ENCODE peak calls at places on chromosomes 4 and X, in ten cellular contexts. J is GM23248, I is ovary, P is HepG2, L is IMR-90, X is heart left ventricle, S is AG04450, F is SK-N-SH, H is dorsolateral prefrontal cortex, Z is right lobe of liver. E is an unnamed sample.

GRCh38 chrX:115054876-115055275 is 37.5 kb upstream of the IL13RA2 start:
- DNase-seq in J (no peak), I (no peak), P (no peak), L (no peak), X (no peak), S (no peak), F (no peak), H (no peak), Z (no peak), E (no peak)

GRCh38 chr4:154559141-154559841 is 3.5 kb upstream of the FGB start:
- DNase-seq in J (peak), I (no peak), P (peak), L (peak), X (no peak), S (no peak), F (peak), H (no peak), Z (no peak), E (no peak)

GRCh38 chr4:121662225-121662624 is 34.6 kb downstream of the ANXA5 start:
- DNase-seq in J (no peak), I (no peak), P (no peak), L (no peak), X (no peak), S (no peak), F (no peak), H (no peak), Z (no peak), E (no peak)

GRCh38 chr4:140213736-140214135 is 59.8 kb upstream of the MAML3 start:
- DNase-seq in J (peak), I (no peak), P (no peak), L (peak), X (no peak), S (no peak), F (no peak), H (no peak), Z (no peak), E (no peak)

GRCh38 chr4:143071351-143071750 is 113.4 kb upstream of the USP38 start:
- DNase-seq in J (no peak), I (no peak), P (no peak), L (no peak), X (no peak), S (no peak), F (no peak), H (no peak), Z (no peak), E (no peak)

GRCh38 chr4:183398298-183399129 is 45.9 kb upstream of the CDKN2AIP start:
- DNase-seq in J (peak), I (peak), P (peak), L (peak), X (peak), S (peak), F (peak), H (peak), Z (peak), E (peak)

GRCh38 chr4:83830138-83830537 is 294.2 kb downstream of the GPAT3 start:
- DNase-seq in J (no peak), I (no peak), P (no peak), L (no peak), X (no peak), S (no peak), F (no peak), H (no peak), Z (no peak), E (no peak)

GRCh38 chrX:74613350-74614192 is 853 bp downstream of the RLIM start:
- DNase-seq in J (peak), I (no peak), P (peak), L (peak), X (no peak), S (no peak), F (peak), H (no peak), Z (no peak), E (no peak)

GRCh38 chrX:101232316-101232715 is 12.7 kb downstream of the DRP2 start:
- DNase-seq in J (peak), I (no peak), P (no peak), L (peak), X (no peak), S (no peak), F (no peak), H (no peak), Z (no peak), E (no peak)

GRCh38 chr4:86497980-86498379 is 96.1 kb upstream of the PTPN13 start:
- DNase-seq in J (peak), I (no peak), P (no peak), L (no peak), X (no peak), S (no peak), F (no peak), H (no peak), Z (no peak), E (no peak)

GRCh38 chr4:139367421-139368090 is 65.3 kb upstream of the NDUFC1 start:
- DNase-seq in J (peak), I (no peak), P (no peak), L (peak), X (no peak), S (peak), F (no peak), H (no peak), Z (no peak), E (no peak)

DNA sequence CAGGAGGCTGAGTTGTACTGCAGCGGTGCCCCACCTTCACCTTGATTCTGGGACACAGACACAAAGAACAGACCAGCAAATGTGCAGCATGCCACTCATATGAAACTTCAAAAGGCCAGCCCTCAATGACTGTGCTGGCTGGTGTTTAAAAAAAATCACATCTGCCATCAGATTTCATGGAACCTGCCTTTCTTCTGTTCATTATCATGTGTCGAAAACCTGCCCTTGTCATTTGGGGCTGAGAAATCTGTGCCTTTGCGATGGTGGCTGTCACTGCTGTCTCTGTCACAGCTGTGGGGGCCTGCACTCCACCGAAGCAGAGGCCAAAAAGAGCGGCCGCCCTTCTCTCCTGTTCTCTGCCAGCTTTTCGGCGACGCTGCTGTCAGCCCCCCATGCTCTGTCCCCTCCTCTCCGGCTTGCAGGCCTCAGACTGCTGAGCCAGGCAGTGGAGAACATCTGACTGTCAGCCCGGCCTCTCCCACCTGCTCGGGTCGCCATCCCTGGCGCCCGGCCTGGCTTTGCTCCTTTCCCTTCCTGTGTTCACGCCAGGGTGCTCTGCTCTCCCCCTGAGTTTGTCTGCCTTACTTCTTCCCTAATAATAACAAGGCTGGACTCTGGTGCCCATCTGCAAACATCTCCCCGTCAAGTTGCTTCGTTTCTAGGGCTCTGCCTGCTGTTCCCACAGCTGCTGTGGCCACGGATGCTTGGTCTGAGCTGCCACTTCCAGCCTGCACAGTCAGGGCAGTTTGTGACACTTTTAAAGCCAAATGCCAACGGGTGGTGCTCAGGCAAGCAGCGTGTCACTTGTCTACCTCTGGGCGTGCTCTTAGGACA is 355.2 kb downstream of the UNC5C start:
- DNase-seq in J (no peak), I (no peak), P (no peak), L (no peak), X (no peak), S (no peak), F (peak), H (peak), Z (no peak), E (no peak)
- H3K4me3 ChIP-seq in J (no peak), I (no peak), P (no peak), L (no peak), X (no peak), S (no peak), F (no peak), H (no peak), Z (no peak), E (no peak)

GRCh38 chr4:123569541-123569940 is 172.9 kb downstream of the SPRY1 start:
- DNase-seq in J (no peak), I (no peak), P (no peak), L (no peak), X (no peak), S (no peak), F (no peak), H (no peak), Z (no peak), E (no peak)
- H3K27ac ChIP-seq in J (no peak), I (no peak), P (no peak), L (no peak), X (no peak), S (no peak), F (no peak), H (no peak), Z (no peak), E (no peak)

GRCh38 chr4:108690738-108691137 is 40.3 kb downstream of the OSTC start:
- DNase-seq in J (peak), I (no peak), P (no peak), L (no peak), X (no peak), S (no peak), F (no peak), H (no peak), Z (no peak), E (no peak)
- H3K4me3 ChIP-seq in J (no peak), I (no peak), P (no peak), L (no peak), X (no peak), S (no peak), F (no peak), H (no peak), Z (no peak), E (no peak)

DNA sequence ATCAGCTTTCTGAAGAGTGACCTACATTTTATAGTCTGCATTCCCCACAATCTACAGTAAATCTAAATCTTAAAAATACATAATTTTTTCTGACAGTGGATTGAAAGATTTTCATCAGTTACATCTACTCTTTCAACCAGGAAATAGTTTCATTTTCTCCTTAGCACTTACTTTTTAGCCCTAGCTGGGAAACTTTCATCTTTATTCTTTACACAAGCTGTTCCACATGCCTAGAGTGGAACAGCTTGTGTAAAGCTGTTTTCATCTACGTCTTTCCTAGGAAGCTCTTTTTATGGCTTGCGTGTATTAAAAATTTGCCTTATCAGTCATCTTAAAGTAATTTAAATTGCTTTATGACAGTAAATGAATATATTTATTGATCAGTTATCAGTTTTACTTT is 40.5 kb downstream of the RBPJ start:
- DNase-seq in J (no peak), I (no peak), P (no peak), L (no peak), X (no peak), S (no peak), F (no peak), H (no peak), Z (no peak), E (no peak)
- H3K27ac ChIP-seq in J (no peak), I (no peak), P (no peak), L (no peak), X (no peak), S (no peak), F (peak), H (peak), Z (no peak), E (no peak)

GRCh38 chr4:189436207-189436606 is 504.5 kb upstream of the FRG1 start:
- DNase-seq in J (peak), I (no peak), P (peak), L (no peak), X (no peak), S (no peak), F (peak), H (no peak), Z (no peak), E (no peak)
- H3K4me3 ChIP-seq in J (no peak), I (no peak), P (no peak), L (no peak), X (no peak), S (no peak), F (no peak), H (no peak), Z (no peak), E (no peak)

DNA sequence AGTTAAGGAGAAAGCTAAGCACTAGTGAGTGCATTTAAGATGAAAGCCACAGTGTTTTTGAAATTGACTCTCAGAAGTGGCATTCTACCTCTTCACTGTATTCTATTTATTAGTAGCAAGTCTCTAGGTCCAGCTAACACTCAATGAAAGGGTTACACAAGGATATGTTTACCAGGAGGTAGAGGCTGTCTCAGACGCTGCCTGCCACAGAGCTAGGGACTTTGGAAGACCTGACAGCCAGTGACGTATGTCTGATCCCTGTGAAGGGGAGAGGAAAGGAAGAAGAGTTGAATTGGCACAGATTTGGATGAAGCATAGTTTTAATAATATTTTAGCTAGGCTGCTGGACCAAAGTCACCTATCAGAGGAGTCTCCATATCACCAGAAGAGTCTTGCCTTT is 36.5 kb upstream of the KLHL2 start:
- DNase-seq in J (no peak), I (no peak), P (no peak), L (no peak), X (no peak), S (no peak), F (no peak), H (no peak), Z (no peak), E (no peak)
- H3K27ac ChIP-seq in J (no peak), I (no peak), P (no peak), L (no peak), X (no peak), S (no peak), F (no peak), H (no peak), Z (no peak), E (no peak)

DNA sequence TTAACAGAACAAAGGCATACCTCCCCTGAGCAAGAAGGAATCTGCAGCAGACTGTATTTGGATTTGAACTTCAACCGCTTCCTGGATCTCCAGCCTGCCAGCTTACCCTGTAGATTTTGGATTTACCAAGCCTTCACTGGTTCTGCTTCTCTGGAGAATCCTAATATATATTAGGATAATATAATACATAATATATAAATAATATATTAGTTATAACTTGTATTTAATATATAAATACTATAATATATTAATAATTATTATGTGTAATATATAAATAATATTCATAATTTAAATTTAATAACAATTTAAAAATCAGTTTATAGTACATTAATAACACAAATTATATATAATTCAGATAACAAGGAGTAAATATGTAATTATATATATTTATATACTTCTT is 121.4 kb downstream of the COX18 start:
- DNase-seq in J (no peak), I (no peak), P (no peak), L (no peak), X (no peak), S (no peak), F (no peak), H (no peak), Z (no peak), E (no peak)
- H3K4me3 ChIP-seq in J (no peak), I (no peak), P (no peak), L (no peak), X (no peak), S (no peak), F (no peak), H (no peak), Z (no peak), E (no peak)

GRCh38 chr4:159267940-159268327 is 165.1 kb downstream of the RAPGEF2 start:
- DNase-seq in J (peak), I (no peak), P (no peak), L (no peak), X (no peak), S (no peak), F (no peak), H (no peak), Z (no peak), E (no peak)

GRCh38 chr4:159268607-159269006 is 165.7 kb downstream of the RAPGEF2 start:
- DNase-seq in J (peak), I (no peak), P (no peak), L (no peak), X (no peak), S (no peak), F (no peak), H (no peak), Z (no peak), E (no peak)

GRCh38 chr4:159269143-159269542 is 166.3 kb downstream of the RAPGEF2 start:
- DNase-seq in J (no peak), I (no peak), P (no peak), L (no peak), X (no peak), S (no peak), F (peak), H (peak), Z (no peak), E (no peak)

GRCh38 chr4:159269956-159270355 is 167.1 kb downstream of the RAPGEF2 start:
- DNase-seq in J (no peak), I (no peak), P (no peak), L (no peak), X (no peak), S (no peak), F (no peak), H (no peak), Z (no peak), E (no peak)

GRCh38 chr4:159267023-159267939 is 164.4 kb downstream of the RAPGEF2 start:
- DNase-seq in J (peak), I (no peak), P (no peak), L (peak), X (no peak), S (no peak), F (peak), H (no peak), Z (no peak), E (no peak)
- H3K27ac ChIP-seq in J (peak), I (no peak), P (no peak), L (peak), X (peak), S (peak), F (peak), H (peak), Z (peak), E (peak)

DNA sequence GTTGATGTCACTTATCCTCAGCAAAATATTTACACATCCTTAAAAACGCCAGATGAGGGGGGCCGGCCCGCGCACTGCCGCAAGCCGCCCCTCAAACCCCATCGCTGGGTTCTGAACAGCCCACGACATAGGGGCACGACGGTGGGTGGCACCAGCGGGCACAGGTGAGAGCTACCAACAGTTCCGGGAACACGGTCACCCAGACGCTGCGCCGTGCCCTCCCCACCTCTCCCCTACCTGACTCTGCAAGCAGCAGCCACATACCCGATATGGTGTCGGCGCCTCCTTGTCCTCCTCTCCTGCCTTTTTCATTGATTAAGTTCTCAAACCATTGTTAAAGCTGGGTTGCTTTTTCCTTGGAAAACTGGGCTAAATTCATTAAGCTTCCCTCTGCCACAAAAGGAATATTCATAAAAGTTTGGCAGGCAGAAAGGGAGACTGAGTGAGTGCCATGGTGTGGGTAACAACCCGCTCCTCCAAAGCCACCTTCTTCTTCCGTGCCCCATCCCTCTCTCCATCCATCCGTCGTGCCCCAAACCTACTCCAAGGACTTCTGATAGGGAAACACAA is 1.4 kb downstream of the RAI2 start:
- DNase-seq in J (no peak), I (no peak), P (no peak), L (no peak), X (no peak), S (no peak), F (peak), H (peak), Z (no peak), E (no peak)
- H3K4me3 ChIP-seq in J (no peak), I (peak), P (no peak), L (no peak), X (peak), S (no peak), F (peak), H (peak), Z (peak), E (peak)

GRCh38 chr4:3485011-3485881 is 22.1 kb downstream of the DOK7 start:
- DNase-seq in J (no peak), I (no peak), P (no peak), L (no peak), X (no peak), S (no peak), F (no peak), H (no peak), Z (no peak), E (no peak)
- H3K27ac ChIP-seq in J (no peak), I (no peak), P (no peak), L (no peak), X (peak), S (no peak), F (no peak), H (no peak), Z (no peak), E (no peak)

E was measured in aorta.